ENCODE peak calls at places on chromosomes 7 and 10, in five cellular contexts. W is H1, B is HCT116, Q is K562, A is HepG2. K is an unnamed sample.

GRCh38 chr7:85030893-85031292 is 156.0 kb downstream of the SEMA3D start:
- DNase-seq in W (no peak), B (peak), Q (peak), A (peak), K (peak)

GRCh38 chr7:117092801-117093200 is 139.5 kb downstream of the ST7 start:
- DNase-seq in W (no peak), B (no peak), Q (no peak), A (no peak), K (no peak)

GRCh38 chr7:131110294-131111080 is 217.2 kb upstream of the MKLN1 start:
- DNase-seq in W (peak), B (no peak), Q (no peak), A (no peak), K (peak)

GRCh38 chr10:6514844-6515780 is 65.0 kb downstream of the PRKCQ start:
- DNase-seq in W (no peak), B (no peak), Q (no peak), A (no peak), K (no peak)

GRCh38 chr7:155885162-155886160 is 73.2 kb upstream of the SHH start:
- DNase-seq in W (no peak), B (no peak), Q (no peak), A (no peak), K (no peak)

GRCh38 chr7:129728875-129729467 is 117.5 kb downstream of the NRF1 start:
- DNase-seq in W (no peak), B (no peak), Q (no peak), A (no peak), K (no peak)

GRCh38 chr10:67818323-67818722 is 19.7 kb downstream of the DNAJC12 start:
- DNase-seq in W (no peak), B (no peak), Q (no peak), A (peak), K (peak)

GRCh38 chr10:2986341-2986933 is 80.9 kb upstream of the PFKP start:
- DNase-seq in W (no peak), B (no peak), Q (no peak), A (no peak), K (peak)

GRCh38 chr10:124152139-124152780 is 58.9 kb upstream of the CHST15 start:
- DNase-seq in W (no peak), B (peak), Q (no peak), A (peak), K (no peak)

GRCh38 chr10:111203615-111204014 is 126.8 kb downstream of the ADRA2A start:
- DNase-seq in W (no peak), B (no peak), Q (no peak), A (no peak), K (no peak)

GRCh38 chr10:86346794-86347665 is 19.6 kb downstream of the GRID1 start:
- DNase-seq in W (no peak), B (no peak), Q (no peak), A (no peak), K (no peak)
- TF ChIP-seq JUND in W (no peak), B (no peak), Q (no peak), A (no peak), K (no peak)

GRCh38 chr7:150974468-150975391 is 3.4 kb downstream of the KCNH2 start:
- DNase-seq in W (peak), B (peak), Q (peak), A (no peak), K (peak)
- TF ChIP-seq JUND in W (no peak), B (no peak), Q (no peak), A (no peak), K (no peak)

GRCh38 chr10:15591937-15592336 is 127.8 kb downstream of the ITGA8 start:
- DNase-seq in W (no peak), B (no peak), Q (no peak), A (no peak), K (no peak)

GRCh38 chr10:15587271-15587670 is 132.5 kb downstream of the ITGA8 start:
- DNase-seq in W (no peak), B (no peak), Q (no peak), A (no peak), K (no peak)

GRCh38 chr10:15591431-15591830 is 128.3 kb downstream of the ITGA8 start:
- DNase-seq in W (no peak), B (no peak), Q (no peak), A (no peak), K (no peak)

GRCh38 chr10:15588635-15589081 is 131.1 kb downstream of the ITGA8 start:
- DNase-seq in W (no peak), B (no peak), Q (no peak), A (no peak), K (no peak)

DNA sequence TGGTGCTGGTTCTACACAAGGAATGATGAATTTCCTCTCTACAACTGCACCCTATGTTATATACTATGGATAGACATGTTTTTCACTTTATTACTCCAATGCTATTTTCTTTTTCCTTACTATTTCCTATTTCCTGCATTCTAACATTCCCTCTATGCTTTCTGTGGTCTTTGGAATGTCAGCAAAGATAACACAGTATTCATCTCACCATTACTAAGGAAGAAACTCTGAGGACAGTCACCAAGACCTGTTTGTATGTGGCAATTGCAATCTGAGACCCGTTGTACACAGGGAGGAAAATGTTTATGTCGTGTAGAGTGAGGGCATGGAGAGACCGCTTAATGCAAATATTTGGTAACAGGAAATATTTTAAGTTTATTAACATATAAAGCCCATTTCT is 130.6 kb downstream of the ITGA8 start:
- DNase-seq in W (no peak), B (no peak), Q (no peak), A (no peak), K (no peak)
- TF ChIP-seq JUND in W (no peak), B (no peak), Q (no peak), A (no peak), K (no peak)

GRCh38 chr7:139365336-139365735 is 5.6 kb downstream of the LUC7L2 start:
- DNase-seq in W (no peak), B (no peak), Q (no peak), A (no peak), K (no peak)

GRCh38 chr7:139361523-139361922 is 1.8 kb downstream of the LUC7L2 start:
- DNase-seq in W (no peak), B (no peak), Q (no peak), A (no peak), K (no peak)

GRCh38 chr7:139362302-139362701 is 2.6 kb downstream of the LUC7L2 start:
- DNase-seq in W (no peak), B (no peak), Q (no peak), A (no peak), K (peak)

GRCh38 chr7:139360948-139361307 is 1.2 kb downstream of the LUC7L2 start:
- DNase-seq in W (no peak), B (no peak), Q (no peak), A (no peak), K (no peak)

DNA sequence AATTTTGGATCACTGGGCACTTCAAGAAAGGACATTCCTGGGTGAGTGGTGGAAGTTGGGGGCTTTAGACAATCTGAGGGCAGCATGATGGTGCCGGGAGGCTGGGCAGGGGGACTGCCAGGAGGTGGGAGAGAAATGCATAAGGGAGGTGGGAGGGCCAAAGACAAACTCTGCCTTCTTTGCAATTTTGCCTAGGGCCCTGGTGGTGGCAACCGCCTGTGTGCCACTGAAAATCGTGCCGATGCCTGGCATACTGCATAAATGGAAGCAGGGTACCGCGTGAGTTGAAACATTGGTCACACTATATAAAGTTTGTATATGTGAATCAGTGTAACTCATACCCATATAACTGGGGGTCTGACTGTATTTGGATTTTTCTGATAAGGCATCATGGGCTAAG is 3.3 kb downstream of the LUC7L2 start:
- DNase-seq in W (no peak), B (no peak), Q (no peak), A (no peak), K (no peak)
- TF ChIP-seq JUND in W (no peak), B (no peak), Q (no peak), A (no peak), K (no peak)

GRCh38 chr7:133452611-133453010 is 199.7 kb downstream of the EXOC4 start:
- DNase-seq in W (no peak), B (no peak), Q (no peak), A (no peak), K (no peak)
- TF ChIP-seq JUND in W (no peak), B (no peak), Q (no peak), A (no peak), K (no peak)

GRCh38 chr10:33335800-33336605 is 1.5 kb upstream of the NRP1 start:
- DNase-seq in W (peak), B (no peak), Q (no peak), A (no peak), K (peak)

GRCh38 chr10:33333260-33334169 is 952 bp downstream of the NRP1 start:
- DNase-seq in W (no peak), B (no peak), Q (no peak), A (no peak), K (no peak)

GRCh38 chr10:33335550-33335799 is 1.0 kb upstream of the NRP1 start:
- DNase-seq in W (no peak), B (no peak), Q (no peak), A (no peak), K (no peak)

GRCh38 chr10:33334839-33335549 is 527 bp upstream of the NRP1 start:
- DNase-seq in W (peak), B (peak), Q (no peak), A (peak), K (peak)

GRCh38 chr10:33334170-33334838 is at the start of gene NRP1:
- DNase-seq in W (peak), B (no peak), Q (no peak), A (no peak), K (peak)
- TF ChIP-seq JUND in W (no peak), B (no peak), Q (no peak), A (no peak), K (no peak)

GRCh38 chr7:29318853-29319718 is 124.5 kb downstream of the CHN2 start:
- DNase-seq in W (no peak), B (no peak), Q (no peak), A (no peak), K (no peak)

GRCh38 chr7:29315302-29316270 is 121.0 kb downstream of the CHN2 start:
- DNase-seq in W (no peak), B (no peak), Q (no peak), A (no peak), K (no peak)

GRCh38 chr7:29320577-29320976 is 126.0 kb downstream of the CHN2 start:
- DNase-seq in W (no peak), B (no peak), Q (no peak), A (no peak), K (no peak)

GRCh38 chr7:29322023-29322712 is 127.6 kb downstream of the CHN2 start:
- DNase-seq in W (no peak), B (no peak), Q (no peak), A (no peak), K (no peak)

DNA sequence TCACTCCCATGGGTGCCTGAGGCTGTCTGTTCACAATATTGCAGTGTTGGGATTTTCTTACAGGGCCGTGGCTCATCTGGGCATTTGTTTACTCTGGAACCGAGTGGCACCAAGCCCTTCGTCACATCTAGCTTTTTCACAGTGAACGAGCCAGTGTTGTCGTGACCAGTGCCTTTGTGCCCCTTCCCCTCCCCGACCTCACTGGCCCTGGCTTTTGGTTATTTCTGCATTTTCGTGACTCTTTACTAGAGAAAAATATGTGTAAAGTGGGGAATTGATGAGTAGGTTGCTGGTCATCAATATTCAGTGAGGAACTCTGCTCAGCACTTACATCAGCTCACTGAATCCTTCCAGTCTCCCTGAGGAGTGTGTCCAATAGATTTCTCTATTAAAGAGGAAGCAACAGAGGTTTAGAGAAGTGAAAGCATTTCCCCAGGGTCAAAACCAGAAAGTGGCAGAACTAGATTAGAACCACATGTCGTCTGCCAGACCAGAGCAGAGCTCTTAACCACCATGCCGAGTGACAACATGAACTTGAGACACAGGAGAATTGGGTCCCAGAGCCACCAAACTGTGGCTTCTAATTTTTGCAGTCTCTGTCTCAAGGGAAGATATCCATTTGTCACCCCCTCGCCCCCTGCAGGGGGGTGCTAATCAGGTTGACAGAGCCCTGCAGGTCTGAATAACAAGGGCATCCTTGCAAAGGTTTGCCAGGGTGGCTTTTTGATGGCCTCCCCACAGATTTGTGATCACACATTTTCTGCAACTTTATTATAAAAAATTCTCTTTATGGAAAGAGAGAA is 125.3 kb downstream of the CHN2 start:
- DNase-seq in W (no peak), B (no peak), Q (no peak), A (no peak), K (no peak)
- TF ChIP-seq JUND in W (no peak), B (no peak), Q (no peak), A (no peak), K (no peak)